ENCODE peak calls at places on chromosomes 16 and 17, in five cellular contexts. Z is EL; R is HTR-8/SVneo; O is putamen; E is activated T-cell treated with anti-CD3 and anti-CD28 coated beads, Interleukin-2, amount 50 U/mL, for 72 hours. F is an unnamed sample.

GRCh38 chr17:17507465-17508011 is 11.3 kb upstream of the RASD1 start:
- DNase-seq in Z (no peak), R (no peak), O (no peak), E (no peak), F (no peak)

GRCh38 chr16:53872248-53873221 is 168.6 kb downstream of the FTO start:
- DNase-seq in Z (peak; percentile 82), R (no peak), O (no peak), E (no peak), F (no peak)

GRCh38 chr17:9487406-9487805 is 88.2 kb downstream of the STX8 start:
- DNase-seq in Z (no peak), R (no peak), O (no peak), E (no peak), F (no peak)

GRCh38 chr16:80682435-80683070 is 121.8 kb downstream of the CDYL2 start:
- DNase-seq in Z (no peak), R (peak; percentile 42), O (no peak), E (no peak), F (no peak)

GRCh38 chr17:53470626-53471025 is 352.1 kb upstream of the KIF2B start:
- DNase-seq in Z (peak; percentile 47), R (no peak), O (no peak), E (no peak), F (no peak)

GRCh38 chr17:42566215-42566872 is 556 bp upstream of the MLX start:
- DNase-seq in Z (no peak), R (no peak), O (no peak), E (no peak), F (no peak)

GRCh38 chr16:23711785-23712184 is 1.2 kb downstream of the ERN2 start:
- DNase-seq in Z (no peak), R (no peak), O (no peak), E (no peak), F (no peak)

GRCh38 chr16:86384263-86384649 is 126.1 kb upstream of the FOXF1 start:
- DNase-seq in Z (no peak), R (no peak), O (no peak), E (no peak), F (no peak)

GRCh38 chr17:82204831-82205719 is 7.6 kb downstream of the CCDC57 start:
- DNase-seq in Z (peak; percentile 89), R (no peak), O (no peak), E (peak; percentile 84), F (peak; percentile 65)

GRCh38 chr16:48203974-48204824 is 39.9 kb upstream of the LONP2 start:
- DNase-seq in Z (no peak), R (no peak), O (no peak), E (no peak), F (no peak)

GRCh38 chr16:85126383-85126730 is 14.1 kb upstream of the CIBAR2 start:
- DNase-seq in Z (no peak), R (no peak), O (no peak), E (no peak), F (no peak)

GRCh38 chr17:78680436-78680835 is 101.6 kb downstream of the CYTH1 start:
- DNase-seq in Z (no peak), R (no peak), O (no peak), E (no peak), F (no peak)

GRCh38 chr17:29760279-29760721 is 137.6 kb upstream of the CORO6 start:
- DNase-seq in Z (peak; percentile 17), R (peak; percentile 25), O (no peak), E (peak; percentile 49), F (peak; percentile 43)

GRCh38 chr16:8567355-8568230 is 22.7 kb downstream of the TMEM114 start:
- DNase-seq in Z (peak; percentile 87), R (peak; percentile 75), O (peak; percentile 73), E (peak; percentile 80), F (peak; percentile 73)

GRCh38 chr16:75506107-75506506 is 10.9 kb upstream of the CHST6 start:
- DNase-seq in Z (no peak), R (no peak), O (no peak), E (no peak), F (no peak)

GRCh38 chr17:58232707-58233156 is 5.7 kb upstream of the LPO start:
- DNase-seq in Z (peak; percentile 81), R (peak; percentile 61), O (peak; percentile 75), E (peak; percentile 36), F (peak; percentile 35)

GRCh38 chr16:67666032-67666537 is 465 bp downstream of the ENKD1 start:
- DNase-seq in Z (peak; percentile 52), R (peak; percentile 41), O (no peak), E (no peak), F (peak; percentile 48)

GRCh38 chr17:77054926-77055325 is 85.8 kb upstream of the SEC14L1 start:
- DNase-seq in Z (no peak), R (no peak), O (no peak), E (no peak), F (no peak)

GRCh38 chr16:11329080-11329491 is 16.2 kb upstream of the RMI2 start:
- DNase-seq in Z (peak; percentile 48), R (no peak), O (no peak), E (no peak), F (no peak)

GRCh38 chr17:70563301-70563820 is 394.0 kb downstream of the KCNJ2 start:
- DNase-seq in Z (peak; percentile 4), R (no peak), O (no peak), E (no peak), F (no peak)

GRCh38 chr16:8675183-8676159 is 1.1 kb downstream of the ABAT start:
- DNase-seq in Z (no peak), R (no peak), O (no peak), E (peak; percentile 74), F (peak; percentile 67)

GRCh38 chr17:82805254-82805653 is 34.6 kb downstream of the ZNF750 start:
- DNase-seq in Z (no peak), R (no peak), O (no peak), E (no peak), F (no peak)

GRCh38 chr16:69367980-69368379 is 16.4 kb upstream of the TMED6 start:
- DNase-seq in Z (no peak), R (no peak), O (no peak), E (no peak), F (no peak)

GRCh38 chr17:46817151-46817900 is 1.2 kb downstream of the WNT3 start:
- DNase-seq in Z (no peak), R (no peak), O (no peak), E (no peak), F (no peak)